ENCODE peak calls at places on chromosome 11, in five cellular contexts. D is NCI-H1694 treated with DMSO at 0.1 percent for 48 hours; N is activated T-helper 1 cell treated with anti-CD3 and anti-CD28 coated beads, Interleukin-12 subunit alpha, Interleukin-12 subunit beta, Interleukin-2, Interleukin-4 antibody, amounts not matched to agents 30 ng/mL and 10 ng/mL and 1 ng/mL, durations not matched to agents 14 hours and 24 hours and 36 hours; B is mucosa of descending colon; W is mesenchymal stem cell. F is an unnamed sample.

GRCh38 chr11:46278387-46279173 is 1.1 kb downstream of the CREB3L1 start:
- DNase-seq in W (peak), N (no peak), B (peak), D (peak), F (no peak)

GRCh38 chr11:12287009-12287373 is 90.4 kb upstream of the PARVA start:
- DNase-seq in D (no peak), N (no peak), B (no peak), W (peak), F (no peak)

GRCh38 chr11:24588075-24588474 is 91.2 kb downstream of the LUZP2 start:
- DNase-seq in N (no peak), D (no peak), B (no peak), W (peak), F (no peak)

GRCh38 chr11:115941481-115941993 is 437.3 kb upstream of the CADM1 start:
- DNase-seq in W (peak), D (no peak), N (no peak), B (peak), F (peak)

GRCh38 chr11:35347921-35348331 is 71.4 kb downstream of the SLC1A2 start:
- DNase-seq in N (no peak), B (no peak), D (no peak), W (no peak), F (no peak)

GRCh38 chr11:44625759-44626523 is 60.5 kb downstream of the CD82 start:
- DNase-seq in W (no peak), D (no peak), N (no peak), B (no peak), F (no peak)

GRCh38 chr11:130404727-130405126 is 23.7 kb downstream of the ADAMTS8 start:
- DNase-seq in D (no peak), N (no peak), W (no peak), B (no peak), F (no peak)

GRCh38 chr11:78022397-78023396 is at the start of gene KCTD14:
- DNase-seq in D (no peak), B (peak), W (no peak), N (no peak), F (no peak)

GRCh38 chr11:112160452-112160851 is 3.4 kb downstream of the IL18 start:
- DNase-seq in D (no peak), N (no peak), B (no peak), W (no peak), F (no peak)

GRCh38 chr11:73645972-73646631 is at the start of gene PLEKHB1:
- DNase-seq in D (no peak), W (no peak), N (no peak), B (no peak), F (no peak)

GRCh38 chr11:61890536-61891330 is 612 bp downstream of the FADS3 start:
- DNase-seq in B (peak), N (peak), D (no peak), W (peak), F (no peak)

GRCh38 chr11:64842851-64843841 is 1.3 kb downstream of the CDC42BPG start:
- DNase-seq in B (peak), D (no peak), W (no peak), N (no peak), F (no peak)

GRCh38 chr11:121282376-121282775 is 10.2 kb upstream of the SC5D start:
- DNase-seq in N (no peak), D (no peak), W (no peak), B (no peak), F (no peak)

GRCh38 chr11:60988658-60989057 is 17.2 kb downstream of the CD6 start:
- DNase-seq in B (no peak), W (no peak), D (no peak), N (no peak), F (no peak)

GRCh38 chr11:111734383-111735261 is 31.6 kb downstream of the PPP2R1B start:
- DNase-seq in B (no peak), W (no peak), D (no peak), N (no peak), F (no peak)

GRCh38 chr11:12159351-12160099 is 49.1 kb downstream of the MICAL2 start:
- DNase-seq in D (no peak), W (peak), B (no peak), N (no peak), F (no peak)

GRCh38 chr11:59707371-59707770 is 6.3 kb downstream of the OR10V1 start:
- DNase-seq in W (no peak), B (no peak), N (no peak), D (no peak), F (no peak)

GRCh38 chr11:62611705-62612365 is 740 bp downstream of the EML3 start:
- DNase-seq in N (no peak), B (peak), W (peak), D (no peak), F (no peak)

GRCh38 chr11:109696191-109696897 is 274.4 kb downstream of the C11orf87 start:
- DNase-seq in B (no peak), D (no peak), N (no peak), W (peak), F (no peak)